ENCODE peak calls at places on chromosomes 16 and 17, in four cellular contexts. O is HEK293T; H is activated CD4-positive, alpha-beta memory T cell treated with anti-CD3 and anti-CD28 coated beads, Interleukin-2, amount 10 ng/mL, durations not matched to agents 7 days and 5 days; M is EL. I is an unnamed sample.

GRCh38 chr17:71003736-71004135 is 834.4 kb downstream of the KCNJ2 start:
- DNase-seq in M (no peak), O (no peak), H (no peak), I (no peak)

GRCh38 chr16:56789360-56789759 is 59.4 kb downstream of the NUP93 start:
- DNase-seq in H (peak), M (peak), O (peak), I (peak)

GRCh38 chr17:7034955-7035590 is 742 bp upstream of the SLC16A13 start:
- DNase-seq in O (no peak), M (no peak), H (peak), I (no peak)

GRCh38 chr17:48439875-48440505 is 10.0 kb upstream of the SKAP1 start:
- DNase-seq in H (peak), M (no peak), O (no peak), I (peak)

GRCh38 chr16:8712589-8713361 is 38.4 kb downstream of the ABAT start:
- DNase-seq in O (peak), M (no peak), H (no peak), I (no peak)

GRCh38 chr17:16491703-16492612 is at the start of gene LRRC75A:
- DNase-seq in O (peak), M (peak), H (peak), I (peak)

GRCh38 chr17:78739331-78739853 is 42.7 kb downstream of the CYTH1 start:
- DNase-seq in M (no peak), H (no peak), O (no peak), I (no peak)

GRCh38 chr16:19748389-19749110 is 30.5 kb downstream of the IQCK start:
- DNase-seq in M (no peak), O (no peak), H (no peak), I (no peak)

GRCh38 chr17:65690626-65691310 is 129.3 kb upstream of the AXIN2 start:
- DNase-seq in O (no peak), M (no peak), H (no peak), I (no peak)

GRCh38 chr16:74775255-74775654 is 635 bp upstream of the FA2H start:
- DNase-seq in M (no peak), H (no peak), O (no peak), I (no peak)

GRCh38 chr17:74527081-74527480 is 4.2 kb downstream of the CD300LB start:
- DNase-seq in H (peak), O (no peak), M (no peak), I (no peak)

GRCh38 chr16:67173808-67174705 is 3.7 kb downstream of the NOL3 start:
- DNase-seq in M (peak), H (peak), O (no peak), I (no peak)

GRCh38 chr16:81737885-81738536 is 41.1 kb upstream of the PLCG2 start:
- DNase-seq in H (peak), O (peak), M (peak), I (peak)

GRCh38 chr17:81487487-81488275 is 24.9 kb downstream of the ACTG1 start:
- DNase-seq in M (peak), O (peak), H (peak), I (peak)

GRCh38 chr16:11005611-11005975 is 61.2 kb downstream of the CLEC16A start:
- DNase-seq in O (no peak), M (peak), H (no peak), I (no peak)

GRCh38 chr16:22195695-22196558 is 10.2 kb upstream of the EEF2K start:
- DNase-seq in H (peak), O (peak), M (peak), I (peak)

GRCh38 chr17:48571826-48572417 is 6.2 kb downstream of the HOXB4 start:
- DNase-seq in M (no peak), O (no peak), H (no peak), I (no peak)

GRCh38 chr16:48279199-48279598 is 31.9 kb upstream of the ABCC11 start:
- DNase-seq in O (peak), M (no peak), H (no peak), I (peak)

GRCh38 chr17:69269174-69269998 is 40.8 kb upstream of the ABCA10 start:
- DNase-seq in H (no peak), O (no peak), M (peak), I (no peak)

GRCh38 chr16:85464342-85465305 is 148.5 kb upstream of the GSE1 start:
- DNase-seq in O (no peak), M (no peak), H (no peak), I (no peak)

GRCh38 chr17:67132366-67132765 is 88.0 kb downstream of the CACNG1 start:
- DNase-seq in O (no peak), H (no peak), M (no peak), I (no peak)

GRCh38 chr17:27038676-27039075 is 255.2 kb upstream of the WSB1 start:
- DNase-seq in H (no peak), O (peak), M (no peak), I (peak)

GRCh38 chr16:87062569-87063442 is 254.4 kb downstream of the C16orf95 start:
- DNase-seq in O (peak), H (peak), M (peak), I (peak)

GRCh38 chr17:3534881-3535252 is 22.7 kb downstream of the TRPV3 start:
- DNase-seq in O (no peak), M (peak), H (no peak), I (no peak)

GRCh38 chr17:73138541-73139138 is 26.2 kb upstream of the SSTR2 start:
- DNase-seq in H (no peak), M (no peak), O (no peak), I (no peak)

GRCh38 chr17:10123093-10123492 is 75.3 kb downstream of the GAS7 start:
- DNase-seq in H (no peak), O (no peak), M (no peak), I (no peak)

GRCh38 chr17:74484066-74484465 is 17.6 kb downstream of the CD300A start:
- DNase-seq in M (no peak), O (no peak), H (no peak), I (no peak)

GRCh38 chr16:22141746-22142145 is 20.6 kb upstream of the SDR42E2 start:
- DNase-seq in H (no peak), M (peak), O (peak), I (peak)

GRCh38 chr16:56571525-56571924 is 6.7 kb downstream of the MT4 start:
- DNase-seq in H (no peak), M (no peak), O (no peak), I (no peak)

GRCh38 chr17:39641883-39642282 is 4.9 kb downstream of the STARD3 start:
- DNase-seq in O (no peak), M (no peak), H (no peak), I (peak)

GRCh38 chr17:47925677-47925987 is 15.7 kb upstream of the PNPO start:
- DNase-seq in H (no peak), M (no peak), O (no peak), I (no peak)

GRCh38 chr17:37488009-37488604 is 1.6 kb upstream of the DUSP14 start:
- DNase-seq in O (peak), M (peak), H (no peak), I (peak)

GRCh38 chr16:68090526-68090925 is 5.4 kb downstream of the NFATC3 start:
- DNase-seq in H (no peak), M (no peak), O (no peak), I (no peak)

GRCh38 chr16:19884021-19884485 is 595 bp downstream of the GPRC5B start:
- DNase-seq in H (no peak), O (no peak), M (no peak), I (no peak)

I was measured in K562.